ENCODE peak calls at places on chromosomes 1 and 21, in ten cellular contexts. L is ovary, U is K562, H is sigmoid colon, Z is stomach, M is A549, Y is tibial nerve, J is HepG2, D is GM12878, F is suprapubic skin. B is an unnamed sample.

GRCh38 chr1:89705901-89706699 is 73.2 kb downstream of the LRRC8C start:
- DNase-seq in L (no peak), U (no peak), H (no peak), Z (no peak), M (no peak), Y (no peak), J (no peak), D (peak), F (no peak), B (no peak)

GRCh38 chr1:78483903-78484302 is 6.9 kb upstream of the PTGFR start:
- DNase-seq in L (no peak), U (no peak), H (no peak), Z (no peak), M (no peak), Y (no peak), J (no peak), D (no peak), F (no peak), B (no peak)

GRCh38 chr1:224769987-224770693 is 154.0 kb downstream of the CNIH3 start:
- DNase-seq in L (no peak), U (no peak), H (no peak), Z (no peak), M (no peak), Y (no peak), J (peak), D (no peak), F (no peak), B (no peak)

GRCh38 chr1:68979891-68980290 is 483.0 kb upstream of the DEPDC1 start:
- DNase-seq in L (no peak), U (no peak), H (no peak), Z (no peak), M (no peak), Y (no peak), J (no peak), D (no peak), F (no peak), B (no peak)

GRCh38 chr1:11629626-11630025 is 24.6 kb downstream of the FBXO2 start:
- DNase-seq in L (no peak), U (no peak), H (no peak), Z (no peak), M (no peak), Y (no peak), J (no peak), D (no peak), F (no peak), B (no peak)

GRCh38 chr1:154629160-154630073 is 21.4 kb upstream of the ADAR start:
- DNase-seq in L (no peak), U (peak), H (no peak), Z (no peak), M (no peak), Y (no peak), J (no peak), D (no peak), F (no peak), B (no peak)

GRCh38 chr1:203626910-203627246 is 246 bp downstream of the ATP2B4 start:
- DNase-seq in L (no peak), U (no peak), H (no peak), Z (no peak), M (peak), Y (no peak), J (no peak), D (no peak), F (no peak), B (no peak)

GRCh38 chr1:184567648-184568047 is 180.8 kb downstream of the C1orf21 start:
- DNase-seq in L (no peak), U (no peak), H (no peak), Z (no peak), M (no peak), Y (no peak), J (no peak), D (no peak), F (no peak), B (no peak)

GRCh38 chr1:5099558-5099957 is 445.1 kb downstream of the AJAP1 start:
- DNase-seq in L (no peak), U (no peak), H (no peak), Z (no peak), M (no peak), Y (no peak), J (no peak), D (no peak), F (no peak), B (no peak)

GRCh38 chr1:243956448-243956847 is 94.6 kb upstream of the ZBTB18 start:
- DNase-seq in L (no peak), U (no peak), H (no peak), Z (no peak), M (no peak), Y (no peak), J (no peak), D (no peak), F (no peak), B (no peak)

GRCh38 chr1:99347041-99347684 is 82.9 kb downstream of the PLPPR4 start:
- DNase-seq in L (no peak), U (no peak), H (no peak), Z (no peak), M (no peak), Y (no peak), J (no peak), D (no peak), F (no peak), B (no peak)

GRCh38 chr1:108124622-108125311 is 75.4 kb downstream of the SLC25A24 start:
- DNase-seq in L (no peak), U (no peak), H (no peak), Z (no peak), M (no peak), Y (no peak), J (no peak), D (no peak), F (no peak), B (no peak)

GRCh38 chr1:78157162-78157561 is 111.4 kb downstream of the GIPC2 start:
- DNase-seq in L (no peak), U (no peak), H (no peak), Z (no peak), M (no peak), Y (no peak), J (no peak), D (no peak), F (no peak), B (no peak)

GRCh38 chr1:63690966-63691365 is 82.9 kb upstream of the ROR1 start:
- DNase-seq in L (no peak), U (no peak), H (no peak), Z (no peak), M (no peak), Y (no peak), J (no peak), D (no peak), F (no peak), B (no peak)

GRCh38 chr1:43492816-43493215 is 37.9 kb upstream of the PTPRF start:
- DNase-seq in L (no peak), U (no peak), H (no peak), Z (no peak), M (no peak), Y (no peak), J (no peak), D (no peak), F (no peak), B (no peak)

GRCh38 chr21:38938343-38938742 is 132.6 kb downstream of the ETS2 start:
- DNase-seq in L (no peak), U (no peak), H (no peak), Z (no peak), M (no peak), Y (no peak), J (no peak), D (no peak), F (no peak), B (no peak)

GRCh38 chr1:229070168-229070567 is 200.7 kb upstream of the RAB4A start:
- DNase-seq in L (no peak), U (no peak), H (peak), Z (peak), M (peak), Y (peak), J (no peak), D (no peak), F (peak), B (peak)

GRCh38 chr1:158355773-158356172 is 2.1 kb downstream of the CD1E start:
- DNase-seq in L (no peak), U (no peak), H (no peak), Z (no peak), M (no peak), Y (no peak), J (no peak), D (no peak), F (no peak), B (no peak)

GRCh38 chr1:20486457-20487235 is 636 bp upstream of the CAMK2N1 start:
- DNase-seq in L (peak), U (peak), H (peak), Z (peak), M (peak), Y (no peak), J (peak), D (no peak), F (peak), B (peak)

GRCh38 chr1:159752135-159752580 is 28.6 kb upstream of the DUSP23 start:
- DNase-seq in L (peak), U (no peak), H (peak), Z (no peak), M (no peak), Y (peak), J (peak), D (no peak), F (peak), B (peak)

GRCh38 chr1:32052887-32053286 is 19.9 kb upstream of the TMEM39B start:
- DNase-seq in L (no peak), U (no peak), H (no peak), Z (no peak), M (no peak), Y (no peak), J (no peak), D (no peak), F (no peak), B (no peak)

GRCh38 chr1:77281491-77282186 is at the start of gene AK5:
- DNase-seq in L (no peak), U (no peak), H (no peak), Z (peak), M (peak), Y (no peak), J (no peak), D (no peak), F (no peak), B (no peak)

GRCh38 chr21:45006536-45007079 is 66.8 kb downstream of the SLX9 start:
- DNase-seq in L (no peak), U (no peak), H (no peak), Z (no peak), M (no peak), Y (no peak), J (no peak), D (no peak), F (no peak), B (no peak)

GRCh38 chr21:27519357-27519756 is 552.5 kb upstream of the ADAMTS5 start:
- DNase-seq in L (no peak), U (no peak), H (no peak), Z (no peak), M (no peak), Y (no peak), J (no peak), D (no peak), F (no peak), B (no peak)

GRCh38 chr1:40982721-40983120 is 3.2 kb downstream of the CTPS1 start:
- DNase-seq in L (no peak), U (no peak), H (no peak), Z (no peak), M (no peak), Y (no peak), J (no peak), D (no peak), F (no peak), B (no peak)

GRCh38 chr1:229781453-229781852 is 155.4 kb downstream of the URB2 start:
- DNase-seq in L (no peak), U (no peak), H (no peak), Z (peak), M (no peak), Y (no peak), J (peak), D (no peak), F (no peak), B (peak)

GRCh38 chr1:154546264-154547043 is 12.0 kb downstream of the UBE2Q1 start:
- DNase-seq in L (peak), U (peak), H (peak), Z (peak), M (peak), Y (no peak), J (peak), D (peak), F (no peak), B (peak)

GRCh38 chr1:223233410-223234163 is 90.5 kb upstream of the TLR5 start:
- DNase-seq in L (no peak), U (peak), H (no peak), Z (peak), M (peak), Y (no peak), J (peak), D (no peak), F (peak), B (no peak)

GRCh38 chr1:99557556-99558256 is 88.2 kb upstream of the PALMD start:
- DNase-seq in L (no peak), U (no peak), H (no peak), Z (no peak), M (no peak), Y (no peak), J (no peak), D (no peak), F (no peak), B (no peak)

GRCh38 chr1:169109561-169110134 is 3.2 kb downstream of the ATP1B1 start:
- DNase-seq in L (peak), U (no peak), H (peak), Z (peak), M (peak), Y (no peak), J (peak), D (no peak), F (no peak), B (peak)

GRCh38 chr1:169107673-169108160 is 1.2 kb downstream of the ATP1B1 start:
- DNase-seq in L (peak), U (no peak), H (no peak), Z (no peak), M (no peak), Y (no peak), J (peak), D (no peak), F (no peak), B (no peak)

GRCh38 chr1:169110265-169110664 is 3.8 kb downstream of the ATP1B1 start:
- DNase-seq in L (no peak), U (no peak), H (no peak), Z (peak), M (no peak), Y (no peak), J (no peak), D (no peak), F (no peak), B (no peak)

GRCh38 chr1:169110691-169111447 is 4.4 kb downstream of the ATP1B1 start:
- DNase-seq in L (no peak), U (no peak), H (peak), Z (no peak), M (no peak), Y (no peak), J (no peak), D (no peak), F (no peak), B (peak)

GRCh38 chr1:169108897-169109560 is 2.5 kb downstream of the ATP1B1 start:
- DNase-seq in L (no peak), U (no peak), H (peak), Z (peak), M (no peak), Y (no peak), J (peak), D (no peak), F (no peak), B (peak)
- TF ChIP-seq EP300 in L (no peak), U (no peak), H (no peak), Z (no peak), M (no peak), Y (no peak), J (no peak), D (no peak), F (no peak), B (no peak)

GRCh38 chr1:198259336-198260109 is 102.7 kb downstream of the NEK7 start:
- DNase-seq in L (no peak), U (no peak), H (no peak), Z (no peak), M (no peak), Y (no peak), J (no peak), D (no peak), F (no peak), B (no peak)
- H3K27ac ChIP-seq in L (no peak), U (no peak), H (no peak), Z (no peak), M (peak), Y (no peak), J (no peak), D (no peak), F (no peak), B (no peak)

GRCh38 chr1:92877792-92878191 is 46.0 kb downstream of the RPL5 start:
- DNase-seq in L (no peak), U (no peak), H (no peak), Z (no peak), M (no peak), Y (no peak), J (no peak), D (no peak), F (no peak), B (no peak)
- TF ChIP-seq EP300 in L (no peak), U (peak), H (no peak), Z (no peak), M (no peak), Y (no peak), J (no peak), D (no peak), F (no peak), B (no peak)

DNA sequence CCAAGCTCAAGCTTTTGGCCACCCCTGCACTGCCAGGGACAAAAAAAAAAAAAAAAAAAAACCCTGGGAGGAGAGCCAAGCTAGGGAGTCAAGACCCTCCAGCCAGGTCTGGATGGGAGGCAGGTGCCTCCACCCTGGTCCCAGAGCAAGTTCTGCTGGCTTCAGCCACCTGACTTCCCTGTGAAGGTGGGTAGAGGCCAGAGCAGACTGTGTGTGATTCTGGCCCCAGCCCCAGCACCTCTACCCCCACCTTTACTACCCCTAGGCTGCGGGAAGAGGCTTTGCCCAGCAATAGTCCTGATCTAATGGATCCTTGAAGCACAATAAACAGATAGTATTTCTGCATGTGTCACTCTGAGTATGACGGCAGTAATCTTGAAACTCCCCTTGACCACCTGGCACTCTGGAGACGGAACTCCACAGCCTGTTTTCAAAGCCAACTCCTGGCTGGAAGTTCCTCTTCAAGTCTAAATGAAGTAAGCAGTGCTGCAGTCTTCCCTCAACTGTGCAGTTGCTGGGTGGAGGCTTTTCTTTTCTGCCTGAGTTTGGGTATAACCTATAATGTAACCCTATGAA is 9.8 kb downstream of the PDZK1IP1 start:
- DNase-seq in L (no peak), U (no peak), H (no peak), Z (peak), M (no peak), Y (no peak), J (no peak), D (no peak), F (no peak), B (no peak)
- H3K27ac ChIP-seq in L (no peak), U (peak), H (no peak), Z (peak), M (peak), Y (no peak), J (no peak), D (no peak), F (no peak), B (peak)

DNA sequence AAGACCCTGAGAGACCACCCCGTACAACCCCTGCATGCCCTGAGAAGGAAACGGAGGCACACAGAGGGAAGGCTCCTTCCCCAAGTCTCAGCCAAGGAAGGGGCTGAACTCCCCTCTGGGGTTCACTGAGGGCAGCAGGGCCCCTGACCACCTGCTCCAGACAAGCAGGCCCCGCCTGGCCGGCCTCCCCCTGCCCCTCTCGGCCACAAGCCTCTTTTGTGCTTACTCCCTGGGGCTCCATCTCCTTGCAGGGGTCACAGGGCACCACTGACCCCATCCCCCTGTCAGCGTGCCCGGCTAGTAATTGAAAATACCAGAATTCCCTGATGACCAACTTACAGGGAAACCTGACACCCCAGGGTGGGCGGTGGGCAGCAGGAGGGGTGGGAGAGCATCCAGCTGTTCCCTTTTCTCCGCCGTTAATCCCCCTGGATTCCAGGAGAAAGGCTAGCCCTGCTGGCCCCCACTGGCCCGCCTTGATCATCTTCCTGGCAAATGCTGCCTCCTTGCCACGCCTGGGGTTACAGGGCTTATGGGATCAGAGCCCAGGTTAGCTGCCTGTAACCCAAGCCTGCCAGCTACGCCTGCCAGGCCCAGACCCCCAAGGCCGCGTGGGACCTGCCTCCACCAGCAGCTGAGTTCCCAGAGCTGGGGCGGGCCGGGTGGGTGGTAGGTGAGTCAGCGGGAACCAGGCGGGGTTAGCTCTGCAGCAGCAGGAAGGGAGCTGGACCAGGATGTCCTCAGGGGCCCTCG is 96.1 kb downstream of the LACTBL1 start:
- DNase-seq in L (peak), U (peak), H (no peak), Z (no peak), M (no peak), Y (no peak), J (no peak), D (no peak), F (no peak), B (no peak)
- TF ChIP-seq EP300 in L (no peak), U (no peak), H (no peak), Z (no peak), M (no peak), Y (no peak), J (no peak), D (no peak), F (no peak), B (no peak)

GRCh38 chr1:113388621-113389355 is 1.5 kb upstream of the MAGI3 start:
- DNase-seq in L (peak), U (peak), H (no peak), Z (peak), M (peak), Y (no peak), J (peak), D (no peak), F (no peak), B (peak)
- H3K27ac ChIP-seq in L (no peak), U (no peak), H (peak), Z (peak), M (peak), Y (peak), J (peak), D (no peak), F (peak), B (peak)

GRCh38 chr1:15181564-15181963 is 28.0 kb downstream of the TMEM51 start:
- DNase-seq in L (no peak), U (no peak), H (no peak), Z (no peak), M (no peak), Y (no peak), J (no peak), D (peak), F (no peak), B (no peak)
- TF ChIP-seq EP300 in L (no peak), U (no peak), H (no peak), Z (no peak), M (no peak), Y (no peak), J (no peak), D (no peak), F (no peak), B (no peak)

B was measured in transverse colon.